ENCODE peak calls at places on chromosomes 7 and 10, in nine cellular contexts. One of them, this sample, is unnamed.

GRCh38 chr10:34255075-34255474 is 560.0 kb downstream of the PARD3 start:
- DNase-seq in H7: no peak
- DNase-seq in activated CD4-positive, alpha-beta T cell treated with anti-CD3 and anti-CD28 coated beads for 1 hour: no peak
- DNase-seq in left ventricle myocardium inferior: no peak
- DNase-seq in C1 segment of cervical spinal cord: no peak
- DNase-seq in GM23338: no peak
- DNase-seq in stimulated activated CD4-positive, alpha-beta T cell treated with anti-CD3 and anti-CD28 coated beads, Interleukin-15, amount 100 ng/mL, for 24 hours: no peak
- DNase-seq in anterior cingulate cortex: no peak
- DNase-seq in stomach: no peak
- DNase-seq in this sample: no peak

GRCh38 chr7:107021600-107021999 is 22.9 kb upstream of the PRKAR2B start:
- DNase-seq in stimulated activated CD4-positive, alpha-beta T cell treated with anti-CD3 and anti-CD28 coated beads, Interleukin-15, amount 100 ng/mL, for 24 hours: no peak
- DNase-seq in activated CD4-positive, alpha-beta T cell treated with anti-CD3 and anti-CD28 coated beads for 1 hour: no peak
- DNase-seq in C1 segment of cervical spinal cord: no peak
- DNase-seq in stomach: no peak
- DNase-seq in anterior cingulate cortex: no peak
- DNase-seq in GM23338: no peak
- DNase-seq in H7: no peak
- DNase-seq in left ventricle myocardium inferior: no peak
- DNase-seq in this sample: no peak

GRCh38 chr7:4774804-4775280 is 581 bp upstream of the AP5Z1 start:
- DNase-seq in H7: no peak
- DNase-seq in C1 segment of cervical spinal cord: no peak
- DNase-seq in left ventricle myocardium inferior: no peak
- DNase-seq in anterior cingulate cortex: no peak
- DNase-seq in activated CD4-positive, alpha-beta T cell treated with anti-CD3 and anti-CD28 coated beads for 1 hour: no peak
- DNase-seq in stimulated activated CD4-positive, alpha-beta T cell treated with anti-CD3 and anti-CD28 coated beads, Interleukin-15, amount 100 ng/mL, for 24 hours: no peak
- DNase-seq in GM23338: no peak
- DNase-seq in stomach: peak
- DNase-seq in this sample: no peak

GRCh38 chr7:132455306-132455705 is 121.0 kb downstream of the PLXNA4 start:
- DNase-seq in stimulated activated CD4-positive, alpha-beta T cell treated with anti-CD3 and anti-CD28 coated beads, Interleukin-15, amount 100 ng/mL, for 24 hours: no peak
- DNase-seq in activated CD4-positive, alpha-beta T cell treated with anti-CD3 and anti-CD28 coated beads for 1 hour: no peak
- DNase-seq in left ventricle myocardium inferior: no peak
- DNase-seq in C1 segment of cervical spinal cord: no peak
- DNase-seq in GM23338: no peak
- DNase-seq in stomach: no peak
- DNase-seq in anterior cingulate cortex: peak
- DNase-seq in H7: no peak
- DNase-seq in this sample: no peak

GRCh38 chr7:129574487-129574886 is 37.0 kb upstream of the NRF1 start:
- DNase-seq in C1 segment of cervical spinal cord: no peak
- DNase-seq in stomach: no peak
- DNase-seq in left ventricle myocardium inferior: no peak
- DNase-seq in stimulated activated CD4-positive, alpha-beta T cell treated with anti-CD3 and anti-CD28 coated beads, Interleukin-15, amount 100 ng/mL, for 24 hours: no peak
- DNase-seq in H7: no peak
- DNase-seq in GM23338: no peak
- DNase-seq in activated CD4-positive, alpha-beta T cell treated with anti-CD3 and anti-CD28 coated beads for 1 hour: no peak
- DNase-seq in anterior cingulate cortex: no peak
- DNase-seq in this sample: no peak

GRCh38 chr7:75624134-75624832 is 114.5 kb downstream of the HIP1 start:
- DNase-seq in left ventricle myocardium inferior: peak
- DNase-seq in anterior cingulate cortex: peak
- DNase-seq in activated CD4-positive, alpha-beta T cell treated with anti-CD3 and anti-CD28 coated beads for 1 hour: no peak
- DNase-seq in GM23338: no peak
- DNase-seq in H7: no peak
- DNase-seq in C1 segment of cervical spinal cord: no peak
- DNase-seq in stomach: peak
- DNase-seq in stimulated activated CD4-positive, alpha-beta T cell treated with anti-CD3 and anti-CD28 coated beads, Interleukin-15, amount 100 ng/mL, for 24 hours: no peak
- DNase-seq in this sample: no peak

GRCh38 chr7:123867220-123867619 is 22.3 kb downstream of the HYAL4 start:
- DNase-seq in GM23338: no peak
- DNase-seq in H7: no peak
- DNase-seq in left ventricle myocardium inferior: no peak
- DNase-seq in C1 segment of cervical spinal cord: no peak
- DNase-seq in stimulated activated CD4-positive, alpha-beta T cell treated with anti-CD3 and anti-CD28 coated beads, Interleukin-15, amount 100 ng/mL, for 24 hours: no peak
- DNase-seq in activated CD4-positive, alpha-beta T cell treated with anti-CD3 and anti-CD28 coated beads for 1 hour: no peak
- DNase-seq in anterior cingulate cortex: no peak
- DNase-seq in stomach: no peak
- DNase-seq in this sample: no peak

GRCh38 chr7:25726682-25727357 is 425.2 kb upstream of the NFE2L3 start:
- DNase-seq in C1 segment of cervical spinal cord: no peak
- DNase-seq in GM23338: no peak
- DNase-seq in activated CD4-positive, alpha-beta T cell treated with anti-CD3 and anti-CD28 coated beads for 1 hour: no peak
- DNase-seq in stomach: no peak
- DNase-seq in H7: no peak
- DNase-seq in left ventricle myocardium inferior: no peak
- DNase-seq in anterior cingulate cortex: no peak
- DNase-seq in stimulated activated CD4-positive, alpha-beta T cell treated with anti-CD3 and anti-CD28 coated beads, Interleukin-15, amount 100 ng/mL, for 24 hours: no peak
- DNase-seq in this sample: no peak

GRCh38 chr10:92787557-92788152 is 60.7 kb upstream of the EXOC6 start:
- DNase-seq in anterior cingulate cortex: no peak
- DNase-seq in stimulated activated CD4-positive, alpha-beta T cell treated with anti-CD3 and anti-CD28 coated beads, Interleukin-15, amount 100 ng/mL, for 24 hours: no peak
- DNase-seq in activated CD4-positive, alpha-beta T cell treated with anti-CD3 and anti-CD28 coated beads for 1 hour: no peak
- DNase-seq in C1 segment of cervical spinal cord: no peak
- DNase-seq in stomach: no peak
- DNase-seq in H7: peak
- DNase-seq in GM23338: peak
- DNase-seq in left ventricle myocardium inferior: no peak
- DNase-seq in this sample: no peak

GRCh38 chr7:135877799-135878198 is 99.4 kb downstream of the MTPN start:
- DNase-seq in activated CD4-positive, alpha-beta T cell treated with anti-CD3 and anti-CD28 coated beads for 1 hour: no peak
- DNase-seq in stomach: no peak
- DNase-seq in GM23338: no peak
- DNase-seq in H7: no peak
- DNase-seq in left ventricle myocardium inferior: no peak
- DNase-seq in stimulated activated CD4-positive, alpha-beta T cell treated with anti-CD3 and anti-CD28 coated beads, Interleukin-15, amount 100 ng/mL, for 24 hours: no peak
- DNase-seq in C1 segment of cervical spinal cord: no peak
- DNase-seq in anterior cingulate cortex: no peak
- DNase-seq in this sample: no peak

GRCh38 chr7:121084256-121084655 is 95.7 kb downstream of the CPED1 start:
- DNase-seq in stimulated activated CD4-positive, alpha-beta T cell treated with anti-CD3 and anti-CD28 coated beads, Interleukin-15, amount 100 ng/mL, for 24 hours: no peak
- DNase-seq in H7: no peak
- DNase-seq in left ventricle myocardium inferior: no peak
- DNase-seq in activated CD4-positive, alpha-beta T cell treated with anti-CD3 and anti-CD28 coated beads for 1 hour: no peak
- DNase-seq in GM23338: no peak
- DNase-seq in stomach: no peak
- DNase-seq in anterior cingulate cortex: no peak
- DNase-seq in C1 segment of cervical spinal cord: no peak
- DNase-seq in this sample: no peak

GRCh38 chr7:74254858-74255379 is 720 bp upstream of the RFC2 start:
- DNase-seq in activated CD4-positive, alpha-beta T cell treated with anti-CD3 and anti-CD28 coated beads for 1 hour: no peak
- DNase-seq in stomach: no peak
- DNase-seq in left ventricle myocardium inferior: no peak
- DNase-seq in C1 segment of cervical spinal cord: no peak
- DNase-seq in H7: no peak
- DNase-seq in stimulated activated CD4-positive, alpha-beta T cell treated with anti-CD3 and anti-CD28 coated beads, Interleukin-15, amount 100 ng/mL, for 24 hours: peak
- DNase-seq in anterior cingulate cortex: no peak
- DNase-seq in GM23338: no peak
- DNase-seq in this sample: no peak

GRCh38 chr10:30422981-30423654 is 10.9 kb upstream of the MAP3K8 start:
- DNase-seq in GM23338: peak
- DNase-seq in left ventricle myocardium inferior: peak
- DNase-seq in stomach: peak
- DNase-seq in H7: peak
- DNase-seq in stimulated activated CD4-positive, alpha-beta T cell treated with anti-CD3 and anti-CD28 coated beads, Interleukin-15, amount 100 ng/mL, for 24 hours: no peak
- DNase-seq in anterior cingulate cortex: no peak
- DNase-seq in C1 segment of cervical spinal cord: no peak
- DNase-seq in activated CD4-positive, alpha-beta T cell treated with anti-CD3 and anti-CD28 coated beads for 1 hour: no peak
- DNase-seq in this sample: no peak